ENCODE peak calls at places on chromosomes 6 and 20, in seven cellular contexts. V is T-helper 2 cell, N is sigmoid colon, B is ELF-1, W is NCI-H774, F is heart left ventricle, Z is naive B cell. Y is an unnamed sample.

GRCh38 chr20:3494218-3494617 is 23.4 kb downstream of the ATRN start:
- DNase-seq in F (no peak), V (no peak), B (no peak), W (no peak), N (no peak), Z (no peak), Y (no peak)

GRCh38 chr6:17472653-17473183 is 79.3 kb downstream of the CAP2 start:
- DNase-seq in W (no peak), V (no peak), F (no peak), B (peak), Z (no peak), N (no peak), Y (no peak)

GRCh38 chr6:57267586-57268293 is 45.6 kb upstream of the RAB23 start:
- DNase-seq in N (peak), W (no peak), F (peak), B (peak), V (no peak), Z (peak), Y (no peak)

GRCh38 chr6:42010185-42010872 is 40.0 kb upstream of the TAF8 start:
- DNase-seq in F (no peak), Z (no peak), W (peak), N (no peak), B (peak), V (no peak), Y (no peak)

GRCh38 chr6:113050010-113050893 is 703.1 kb downstream of the RFPL4B start:
- DNase-seq in F (no peak), B (no peak), N (no peak), V (no peak), Z (no peak), W (peak), Y (no peak)

GRCh38 chr6:88376759-88377387 is 210.7 kb upstream of the CNR1 start:
- DNase-seq in W (no peak), B (no peak), Z (no peak), F (no peak), V (no peak), N (no peak), Y (no peak)

GRCh38 chr20:2671977-2672376 is 8.0 kb upstream of the IDH3B start:
- DNase-seq in N (peak), F (peak), B (no peak), W (no peak), V (no peak), Z (no peak), Y (peak)

GRCh38 chr6:37868447-37868825 is 48.9 kb downstream of the ZFAND3 start:
- DNase-seq in W (no peak), Z (no peak), F (no peak), V (no peak), N (no peak), B (no peak), Y (no peak)

GRCh38 chr6:36492621-36493020 is 49.8 kb downstream of the KCTD20 start:
- DNase-seq in B (no peak), N (no peak), W (no peak), Z (no peak), F (no peak), V (no peak), Y (no peak)

GRCh38 chr20:38692436-38693411 is 31.6 kb upstream of the SLC32A1 start:
- DNase-seq in V (no peak), W (no peak), F (peak), B (peak), Z (peak), N (no peak), Y (peak)

GRCh38 chr20:50138479-50139393 is 14.8 kb downstream of the PEDS1 start:
- DNase-seq in V (no peak), W (no peak), Z (no peak), B (no peak), F (peak), N (no peak), Y (no peak)

GRCh38 chr6:14516947-14517346 is 399.4 kb downstream of the CD83 start:
- DNase-seq in V (no peak), F (no peak), B (no peak), N (peak), Z (no peak), W (no peak), Y (no peak)

GRCh38 chr6:165686966-165687365 is 23.9 kb upstream of the PDE10A start:
- DNase-seq in F (no peak), B (no peak), Z (no peak), N (no peak), V (no peak), W (no peak), Y (no peak)

GRCh38 chr6:54516331-54516730 is 208.1 kb downstream of the TINAG start:
- DNase-seq in W (no peak), B (no peak), V (no peak), F (no peak), N (no peak), Z (no peak), Y (no peak)

GRCh38 chr6:142444388-142444787 is 142.6 kb downstream of the ADGRG6 start:
- DNase-seq in B (no peak), Z (no peak), F (no peak), W (no peak), N (no peak), V (no peak), Y (no peak)

GRCh38 chr6:142907544-142907943 is 37.4 kb downstream of the HIVEP2 start:
- DNase-seq in F (no peak), V (no peak), N (no peak), Z (no peak), B (no peak), W (no peak), Y (no peak)

GRCh38 chr6:38068854-38069253 is 249.3 kb downstream of the ZFAND3 start:
- DNase-seq in Z (no peak), V (no peak), F (no peak), B (no peak), W (no peak), N (no peak), Y (no peak)